ENCODE peak calls at places on chromosomes 5 and 9, in four cellular contexts. One of them, this sample, is unnamed.

GRCh38 chr9:99593621-99594020 is 228.1 kb upstream of the NR4A3 start:
- DNase-seq in K562: no peak
- DNase-seq in SK-N-SH: no peak
- DNase-seq in HCT116: no peak
- DNase-seq in this sample: no peak

GRCh38 chr5:159412284-159413046 is 82.2 kb upstream of the IL12B start:
- DNase-seq in K562: no peak
- DNase-seq in SK-N-SH: no peak
- DNase-seq in HCT116: no peak
- DNase-seq in this sample: no peak

GRCh38 chr9:93663877-93664548 is 87.6 kb downstream of the PHF2 start:
- DNase-seq in K562: no peak
- DNase-seq in SK-N-SH: no peak
- DNase-seq in HCT116: no peak
- DNase-seq in this sample: no peak

GRCh38 chr5:102758576-102758975 is 3.5 kb downstream of the PAM start:
- DNase-seq in K562: no peak
- DNase-seq in SK-N-SH: no peak
- DNase-seq in HCT116: no peak
- DNase-seq in this sample: no peak

GRCh38 chr9:2495221-2496005 is 126.2 kb upstream of the VLDLR start:
- DNase-seq in K562: no peak
- DNase-seq in SK-N-SH: no peak
- DNase-seq in HCT116: no peak
- DNase-seq in this sample: no peak

GRCh38 chr5:132022737-132023136 is 11.3 kb upstream of the ACSL6 start:
- DNase-seq in K562: no peak
- DNase-seq in SK-N-SH: no peak
- DNase-seq in HCT116: no peak
- DNase-seq in this sample: no peak

GRCh38 chr9:93134740-93135444 is 841 bp upstream of the NINJ1 start:
- DNase-seq in K562: no peak
- DNase-seq in SK-N-SH: no peak
- DNase-seq in HCT116: no peak
- DNase-seq in this sample: no peak

GRCh38 chr5:150129813-150130492 is 25.7 kb downstream of the PDGFRB start:
- DNase-seq in K562: peak
- DNase-seq in SK-N-SH: peak
- DNase-seq in HCT116: peak
- DNase-seq in this sample: peak

GRCh38 chr9:128420060-128420650 is 502 bp upstream of the CERCAM start:
- DNase-seq in K562: peak
- DNase-seq in SK-N-SH: peak
- DNase-seq in HCT116: no peak
- DNase-seq in this sample: peak

DNA sequence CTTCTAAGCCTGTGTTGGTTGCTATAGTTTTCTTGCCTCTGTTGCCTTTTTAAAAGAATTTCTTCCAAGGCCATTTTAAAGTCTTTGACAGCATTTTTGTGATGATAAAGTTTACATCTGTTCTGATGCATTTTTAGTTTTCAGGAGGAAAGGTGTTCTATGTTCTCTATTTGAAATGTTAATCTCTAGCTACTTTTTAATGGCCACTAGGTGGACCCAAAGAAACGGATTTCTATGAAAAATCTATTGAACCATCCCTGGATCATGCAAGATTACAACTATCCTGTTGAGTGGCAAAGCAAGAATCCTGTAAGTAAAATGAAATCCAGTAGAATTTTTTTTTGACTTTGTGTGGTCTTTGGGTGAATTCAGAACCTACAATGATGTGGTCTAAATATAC is 60.2 kb downstream of the MELK start:
- DNase-seq in K562: no peak
- DNase-seq in SK-N-SH: peak
- DNase-seq in HCT116: peak
- DNase-seq in this sample: peak
- TF ChIP-seq ELF1 in K562: no peak
- TF ChIP-seq ELF1 in SK-N-SH: no peak
- TF ChIP-seq ELF1 in HCT116: no peak
- TF ChIP-seq ELF1 in this sample: no peak

GRCh38 chr5:142784405-142784955 is 14.3 kb downstream of the ARHGAP26 start:
- DNase-seq in K562: no peak
- DNase-seq in SK-N-SH: no peak
- DNase-seq in HCT116: no peak
- DNase-seq in this sample: no peak

GRCh38 chr5:142785211-142785610 is 15.0 kb downstream of the ARHGAP26 start:
- DNase-seq in K562: no peak
- DNase-seq in SK-N-SH: no peak
- DNase-seq in HCT116: no peak
- DNase-seq in this sample: no peak

GRCh38 chr5:142782976-142783539 is 12.9 kb downstream of the ARHGAP26 start:
- DNase-seq in K562: no peak
- DNase-seq in SK-N-SH: no peak
- DNase-seq in HCT116: no peak
- DNase-seq in this sample: no peak

GRCh38 chr5:142780871-142781270 is 10.7 kb downstream of the ARHGAP26 start:
- DNase-seq in K562: no peak
- DNase-seq in SK-N-SH: peak
- DNase-seq in HCT116: no peak
- DNase-seq in this sample: no peak

GRCh38 chr5:142783601-142784291 is 13.6 kb downstream of the ARHGAP26 start:
- DNase-seq in K562: no peak
- DNase-seq in SK-N-SH: peak
- DNase-seq in HCT116: no peak
- DNase-seq in this sample: no peak
- TF ChIP-seq ELF1 in K562: no peak
- TF ChIP-seq ELF1 in SK-N-SH: no peak
- TF ChIP-seq ELF1 in HCT116: no peak
- TF ChIP-seq ELF1 in this sample: no peak

DNA sequence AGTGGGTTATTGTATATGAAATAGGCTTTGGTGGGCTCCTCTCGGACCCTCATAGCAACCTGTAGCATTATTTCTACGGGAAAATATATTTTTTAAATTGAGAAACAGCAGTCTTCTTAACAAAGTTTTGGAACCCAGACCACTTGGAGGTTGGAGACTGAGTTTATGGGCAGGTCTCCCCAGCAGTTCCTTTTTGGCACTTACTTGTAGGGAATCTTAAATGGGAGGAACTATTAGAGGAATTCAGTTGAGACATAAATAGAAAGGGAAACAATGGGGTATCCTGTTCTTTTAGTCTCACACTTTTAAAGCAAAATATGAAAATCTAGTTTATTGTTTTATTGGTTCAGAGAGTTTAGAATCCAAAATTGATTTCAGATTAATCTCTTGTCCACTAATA is 111.5 kb downstream of the TRIO start:
- DNase-seq in K562: no peak
- DNase-seq in SK-N-SH: no peak
- DNase-seq in HCT116: no peak
- DNase-seq in this sample: no peak
- TF ChIP-seq ELF1 in K562: no peak
- TF ChIP-seq ELF1 in SK-N-SH: no peak
- TF ChIP-seq ELF1 in HCT116: no peak
- TF ChIP-seq ELF1 in this sample: no peak

GRCh38 chr5:173341911-173342535 is 13.8 kb upstream of the STC2 start:
- DNase-seq in K562: no peak
- DNase-seq in SK-N-SH: no peak
- DNase-seq in HCT116: no peak
- DNase-seq in this sample: no peak
- TF ChIP-seq ELF1 in K562: no peak
- TF ChIP-seq ELF1 in SK-N-SH: no peak
- TF ChIP-seq ELF1 in HCT116: no peak
- TF ChIP-seq ELF1 in this sample: no peak

GRCh38 chr5:354581-355378 is 33.3 kb downstream of the AHRR start:
- DNase-seq in K562: no peak
- DNase-seq in SK-N-SH: no peak
- DNase-seq in HCT116: no peak
- DNase-seq in this sample: no peak
- TF ChIP-seq ELF1 in K562: no peak
- TF ChIP-seq ELF1 in SK-N-SH: no peak
- TF ChIP-seq ELF1 in HCT116: no peak
- TF ChIP-seq ELF1 in this sample: no peak

DNA sequence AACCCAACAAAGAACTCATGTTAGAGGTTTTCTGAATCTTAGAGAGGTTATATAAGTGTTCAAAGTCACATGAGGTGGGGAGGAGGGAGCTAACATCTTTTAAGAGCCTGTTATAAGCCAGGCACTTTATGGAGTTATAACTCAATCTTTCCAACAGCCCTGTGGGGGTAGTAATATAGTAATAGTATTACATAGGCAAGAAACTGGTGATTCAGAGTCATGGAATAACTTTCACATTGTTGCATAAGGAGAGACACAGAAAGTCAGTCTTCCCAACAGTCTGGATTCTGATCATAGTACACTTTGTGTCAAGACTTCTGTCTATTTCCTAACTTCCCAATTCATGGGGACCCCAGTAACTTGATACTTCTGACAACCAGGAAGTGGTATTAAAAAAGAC is 89.2 kb downstream of the ACER2 start:
- DNase-seq in K562: no peak
- DNase-seq in SK-N-SH: no peak
- DNase-seq in HCT116: no peak
- DNase-seq in this sample: no peak
- TF ChIP-seq ELF1 in K562: no peak
- TF ChIP-seq ELF1 in SK-N-SH: no peak
- TF ChIP-seq ELF1 in HCT116: no peak
- TF ChIP-seq ELF1 in this sample: no peak

DNA sequence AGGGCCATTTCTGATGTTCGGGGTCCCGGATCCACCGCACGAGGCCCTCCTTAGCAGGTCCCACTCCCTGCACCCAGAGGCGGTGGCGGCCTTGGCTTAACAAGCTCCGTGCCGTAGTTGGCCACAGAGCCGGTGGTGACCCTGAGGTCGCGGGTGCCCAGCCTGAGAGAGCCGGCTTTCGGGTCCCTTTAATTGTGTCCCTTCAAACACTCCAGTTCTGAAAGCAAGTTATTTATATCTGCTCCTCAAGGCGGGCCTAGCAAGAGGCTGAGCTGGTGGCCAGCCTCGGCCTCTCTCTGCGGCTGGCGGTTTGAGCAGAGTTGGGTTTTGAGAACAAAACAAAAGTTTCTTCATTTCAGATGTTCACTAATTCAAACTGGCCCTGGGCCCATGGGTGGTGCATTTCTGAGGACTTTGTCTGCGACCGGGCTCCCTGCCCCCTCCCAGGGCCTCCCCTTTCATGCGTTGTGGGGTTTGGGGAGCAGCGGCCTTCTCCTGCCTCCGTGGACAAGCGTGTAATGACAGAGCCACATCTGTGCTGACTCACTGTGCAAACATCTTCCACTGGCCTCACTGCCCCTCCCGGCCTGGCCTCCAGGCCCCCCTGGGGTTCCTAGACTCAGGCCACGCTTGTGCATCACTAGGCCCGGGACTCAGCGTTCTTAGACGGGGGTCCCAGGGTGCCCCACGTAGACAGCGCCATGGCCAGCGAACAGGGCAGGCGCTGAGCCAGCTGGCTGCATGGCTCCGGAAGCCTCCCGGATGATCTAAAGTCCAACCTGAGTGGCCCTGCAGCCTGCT is 49.4 kb upstream of the COL5A1 start:
- DNase-seq in K562: peak
- DNase-seq in SK-N-SH: no peak
- DNase-seq in HCT116: no peak
- DNase-seq in this sample: peak
- TF ChIP-seq ELF1 in K562: no peak
- TF ChIP-seq ELF1 in SK-N-SH: no peak
- TF ChIP-seq ELF1 in HCT116: no peak
- TF ChIP-seq ELF1 in this sample: no peak

This sample was measured in HepG2.